ENCODE peak calls at places on chromosomes 3 and 15, in seven cellular contexts. T is transverse colon, S is hepatocyte, L is Calu3, G is GM10248, F is Peyer's patch, M is progenitor cell of endocrine pancreas. I is an unnamed sample.
A peak's percentile ranks its signal among the peaks of the same experiment; 100 is the strongest.

GRCh38 chr15:63576441-63576840 is 20.7 kb upstream of the FBXL22 start:
- DNase-seq in G (no peak), S (no peak), F (no peak), T (no peak), M (no peak), L (no peak), I (no peak)

GRCh38 chr3:102531686-102532085 is 96.9 kb downstream of the ZPLD1 start:
- DNase-seq in S (no peak), T (no peak), M (no peak), L (no peak), G (no peak), F (no peak), I (no peak)

GRCh38 chr3:31196881-31197364 is 302.5 kb upstream of the GADL1 start:
- DNase-seq in F (no peak), S (peak; percentile 25), M (no peak), L (no peak), T (no peak), G (no peak), I (no peak)

GRCh38 chr15:47717036-47717611 is at the start of gene SEMA6D:
- DNase-seq in L (peak; percentile 21), T (peak; percentile 72), S (peak; percentile 84), M (peak; percentile 81), G (peak; percentile 34), F (peak; percentile 88), I (no peak)

GRCh38 chr3:159669024-159669476 is 319.6 kb upstream of the IL12A start:
- DNase-seq in G (no peak), L (peak; percentile 61), M (no peak), T (no peak), S (peak; percentile 58), F (no peak), I (no peak)

GRCh38 chr3:140595295-140595694 is 82.6 kb upstream of the TRIM42 start:
- DNase-seq in M (no peak), F (no peak), L (no peak), T (no peak), G (no peak), S (no peak), I (no peak)

GRCh38 chr3:452221-452620 is 255.7 kb downstream of the CHL1 start:
- DNase-seq in F (no peak), G (no peak), T (no peak), S (no peak), M (no peak), L (no peak), I (no peak)

GRCh38 chr3:169026543-169027181 is 636.9 kb downstream of the MECOM start:
- DNase-seq in F (no peak), G (no peak), S (no peak), L (peak; percentile 60), T (no peak), M (no peak), I (no peak)

GRCh38 chr3:142657033-142657432 is 60.8 kb downstream of the PLS1 start:
- DNase-seq in M (no peak), L (peak; percentile 42), G (no peak), S (no peak), F (no peak), T (no peak), I (no peak)

GRCh38 chr15:90268415-90268814 is 2.9 kb downstream of the NGRN start:
- DNase-seq in S (no peak), F (no peak), L (no peak), T (no peak), G (no peak), M (no peak), I (no peak)

GRCh38 chr3:174198199-174198598 is 660.9 kb upstream of the NAALADL2 start:
- DNase-seq in L (no peak), G (no peak), M (no peak), F (no peak), T (no peak), S (no peak), I (no peak)

GRCh38 chr15:96764501-96764900 is 434.0 kb downstream of the NR2F2 start:
- DNase-seq in T (no peak), M (no peak), G (no peak), S (no peak), L (no peak), F (no peak), I (no peak)

GRCh38 chr3:138694287-138695007 is 85.9 kb downstream of the FAIM start:
- DNase-seq in M (no peak), T (no peak), F (no peak), L (no peak), S (peak; percentile 48), G (no peak), I (no peak)

GRCh38 chr15:90529369-90530249 is at the start of gene CRTC3:
- DNase-seq in L (peak; percentile 57), M (peak; percentile 24), S (peak; percentile 80), G (peak; percentile 89), F (peak; percentile 77), T (peak; percentile 60), I (peak; percentile 75)

GRCh38 chr15:49605588-49605987 is 15.0 kb downstream of the FAM227B start:
- DNase-seq in T (no peak), S (no peak), M (no peak), L (no peak), F (no peak), G (no peak), I (no peak)

GRCh38 chr15:49610166-49610918 is 10.3 kb downstream of the FAM227B start:
- DNase-seq in G (no peak), T (no peak), L (no peak), M (no peak), F (no peak), S (no peak), I (no peak)

GRCh38 chr15:49604625-49605409 is 15.8 kb downstream of the FAM227B start:
- DNase-seq in M (no peak), G (no peak), F (no peak), T (no peak), L (no peak), S (no peak), I (no peak)

DNA sequence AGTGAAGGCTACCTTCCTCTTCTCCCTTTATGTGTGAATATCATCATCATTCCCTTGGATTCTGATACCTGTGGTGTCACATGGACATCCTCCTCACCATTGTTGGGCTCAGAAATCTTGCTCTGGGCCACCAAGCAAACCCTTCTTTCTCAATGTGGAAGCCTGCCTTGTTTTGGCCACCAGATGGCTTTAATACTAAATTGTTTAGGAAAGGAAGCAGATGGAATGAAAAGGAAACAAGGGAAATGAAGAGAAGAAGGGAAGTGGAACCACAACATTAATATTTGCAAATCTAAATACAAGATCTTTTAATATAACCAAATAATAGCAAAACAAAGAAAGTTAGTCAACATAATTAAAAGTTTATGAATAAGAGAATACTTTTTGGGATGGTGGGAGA is 14.0 kb downstream of the FAM227B start:
- DNase-seq in G (no peak), S (no peak), T (no peak), L (no peak), M (no peak), F (no peak), I (no peak)
- TF ChIP-seq CTCF in G (no peak), S (no peak), T (no peak), L (no peak), M (no peak), F (no peak), I (no peak)

GRCh38 chr15:72965671-72966070 is 86.6 kb upstream of the NEO1 start:
- DNase-seq in S (no peak), T (no peak), F (no peak), G (no peak), M (no peak), L (no peak), I (no peak)

GRCh38 chr15:72967397-72967796 is 84.9 kb upstream of the NEO1 start:
- DNase-seq in L (no peak), G (no peak), M (no peak), T (no peak), S (no peak), F (no peak), I (no peak)

GRCh38 chr15:72968531-72968922 is 83.7 kb upstream of the NEO1 start:
- DNase-seq in G (no peak), L (peak; percentile 51), S (peak; percentile 62), T (peak; percentile 86), M (no peak), F (peak; percentile 65), I (no peak)

GRCh38 chr15:72970965-72971746 is 81.1 kb upstream of the NEO1 start:
- DNase-seq in M (no peak), F (no peak), G (no peak), S (no peak), L (no peak), T (no peak), I (no peak)

DNA sequence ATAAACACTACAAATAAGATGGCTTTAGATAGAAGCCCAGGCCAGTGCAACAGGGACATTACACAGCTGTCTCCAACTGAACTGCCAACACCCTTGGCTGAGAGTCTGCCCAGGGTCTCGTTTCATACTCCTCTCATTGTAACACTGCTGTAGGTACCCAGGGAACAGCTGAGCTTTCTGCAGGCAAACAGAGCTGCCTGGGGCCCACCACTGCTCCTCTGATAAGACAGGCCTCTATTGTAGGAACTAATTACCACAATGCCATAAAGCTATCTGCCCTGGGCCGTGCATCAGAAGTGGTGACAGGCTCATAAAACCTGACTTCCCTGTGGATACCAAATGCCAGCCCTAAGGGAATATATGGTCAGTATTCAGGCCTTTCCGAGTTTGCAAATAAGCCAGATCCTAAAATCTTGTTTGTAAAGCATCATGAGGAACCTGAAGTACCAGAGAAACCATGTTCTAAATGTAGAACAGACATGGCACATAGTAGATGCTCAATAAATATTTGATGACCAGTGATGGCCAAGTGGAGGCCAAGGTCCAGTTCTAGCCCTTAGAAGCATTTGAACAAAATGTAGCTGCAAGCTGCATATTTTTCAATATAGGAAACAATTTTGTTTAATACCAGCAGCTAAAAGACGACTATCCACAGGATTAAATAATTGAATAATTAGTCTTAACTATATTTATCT is 84.3 kb upstream of the NEO1 start:
- DNase-seq in T (peak; percentile 68), M (no peak), G (no peak), L (no peak), F (peak; percentile 59), S (peak; percentile 50), I (no peak)
- TF ChIP-seq CTCF in T (no peak), M (no peak), G (no peak), L (no peak), F (no peak), S (no peak), I (no peak)

GRCh38 chr3:42852443-42852842 is 23.2 kb downstream of the CYP8B1 start:
- DNase-seq in L (no peak), S (peak; percentile 59), F (no peak), G (no peak), T (no peak), M (no peak), I (no peak)
- TF ChIP-seq CTCF in L (no peak), S (no peak), F (no peak), G (no peak), T (no peak), M (no peak), I (no peak)

DNA sequence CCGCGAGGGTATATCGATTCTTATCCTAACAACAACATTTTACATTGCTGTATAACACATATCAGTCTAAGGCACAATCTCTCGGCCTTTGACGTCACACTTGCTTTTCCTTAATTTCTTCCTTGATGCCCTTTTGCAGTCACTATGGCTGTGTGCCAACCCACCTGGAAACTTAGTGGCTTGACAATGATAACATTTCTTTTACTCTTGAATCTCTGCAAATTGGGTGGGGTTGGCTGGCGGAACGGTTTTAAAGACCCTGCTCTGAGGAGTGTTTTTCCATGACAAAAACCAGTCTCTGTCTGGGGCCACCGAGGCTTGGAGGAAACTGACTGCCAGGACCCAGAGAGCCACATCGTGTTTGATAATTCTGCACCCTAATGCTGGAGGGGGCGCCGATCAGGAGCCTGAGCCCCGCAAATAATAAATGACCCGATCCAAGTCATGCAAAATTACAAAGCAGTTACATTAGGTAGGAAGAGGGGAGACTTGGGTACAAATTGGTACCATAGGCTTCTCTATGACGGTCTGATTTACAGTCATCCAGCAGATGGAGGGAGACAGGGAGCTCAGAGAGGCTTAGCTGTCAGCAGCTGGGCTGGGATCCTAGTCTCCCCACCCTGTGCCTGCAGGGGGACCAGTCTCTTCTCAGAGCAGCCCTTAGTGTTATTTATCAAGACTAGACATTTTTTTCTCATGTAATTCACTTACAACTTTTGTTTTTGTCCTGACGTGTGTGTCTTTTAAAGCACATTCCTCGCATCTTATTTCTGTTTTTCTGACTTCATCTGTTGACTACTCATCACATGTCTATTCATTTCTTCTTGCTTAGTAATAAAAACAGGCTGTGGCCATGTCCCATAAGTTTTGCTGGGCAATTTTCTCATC is 115.8 kb downstream of the KLF13 start:
- DNase-seq in S (peak; percentile 42), L (no peak), F (no peak), G (no peak), T (no peak), M (no peak), I (no peak)
- TF ChIP-seq CTCF in S (no peak), L (no peak), F (no peak), G (no peak), T (no peak), M (no peak), I (no peak)